ENCODE peak calls at places on chromosomes 3 and 15, in five cellular contexts. One of them, this sample, is unnamed.

GRCh38 chr15:74406992-74407705 is 26.6 kb downstream of the SEMA7A start:
- DNase-seq in A549: peak
- DNase-seq in GM12878: no peak
- DNase-seq in K562: no peak
- DNase-seq in HepG2: peak
- DNase-seq in this sample: peak

GRCh38 chr3:155079795-155080546 is at the start of gene MME:
- DNase-seq in A549: no peak
- DNase-seq in GM12878: no peak
- DNase-seq in K562: peak
- DNase-seq in HepG2: no peak
- DNase-seq in this sample: peak

GRCh38 chr3:33886015-33886414 is 87.6 kb downstream of the PDCD6IP start:
- DNase-seq in A549: no peak
- DNase-seq in GM12878: no peak
- DNase-seq in K562: no peak
- DNase-seq in HepG2: no peak
- DNase-seq in this sample: no peak

GRCh38 chr3:45468326-45468725 is 80.0 kb downstream of the LARS2 start:
- DNase-seq in A549: no peak
- DNase-seq in GM12878: no peak
- DNase-seq in K562: peak
- DNase-seq in HepG2: no peak
- DNase-seq in this sample: no peak

GRCh38 chr3:77025476-77025875 is 14.4 kb upstream of the ROBO2 start:
- DNase-seq in A549: no peak
- DNase-seq in GM12878: no peak
- DNase-seq in K562: no peak
- DNase-seq in HepG2: no peak
- DNase-seq in this sample: peak

GRCh38 chr3:49609815-49610214 is 55.5 kb downstream of the BSN start:
- DNase-seq in A549: no peak
- DNase-seq in GM12878: no peak
- DNase-seq in K562: no peak
- DNase-seq in HepG2: no peak
- DNase-seq in this sample: no peak

GRCh38 chr3:110773413-110773954 is 298.1 kb upstream of the NECTIN3 start:
- DNase-seq in A549: peak
- DNase-seq in GM12878: no peak
- DNase-seq in K562: no peak
- DNase-seq in HepG2: peak
- DNase-seq in this sample: no peak

GRCh38 chr3:143307613-143308183 is 188.1 kb downstream of the CHST2 start:
- DNase-seq in A549: peak
- DNase-seq in GM12878: peak
- DNase-seq in K562: peak
- DNase-seq in HepG2: no peak
- DNase-seq in this sample: no peak

GRCh38 chr3:24496529-24497482 is 2.2 kb upstream of the THRB start:
- DNase-seq in A549: peak
- DNase-seq in GM12878: no peak
- DNase-seq in K562: peak
- DNase-seq in HepG2: peak
- DNase-seq in this sample: peak

DNA sequence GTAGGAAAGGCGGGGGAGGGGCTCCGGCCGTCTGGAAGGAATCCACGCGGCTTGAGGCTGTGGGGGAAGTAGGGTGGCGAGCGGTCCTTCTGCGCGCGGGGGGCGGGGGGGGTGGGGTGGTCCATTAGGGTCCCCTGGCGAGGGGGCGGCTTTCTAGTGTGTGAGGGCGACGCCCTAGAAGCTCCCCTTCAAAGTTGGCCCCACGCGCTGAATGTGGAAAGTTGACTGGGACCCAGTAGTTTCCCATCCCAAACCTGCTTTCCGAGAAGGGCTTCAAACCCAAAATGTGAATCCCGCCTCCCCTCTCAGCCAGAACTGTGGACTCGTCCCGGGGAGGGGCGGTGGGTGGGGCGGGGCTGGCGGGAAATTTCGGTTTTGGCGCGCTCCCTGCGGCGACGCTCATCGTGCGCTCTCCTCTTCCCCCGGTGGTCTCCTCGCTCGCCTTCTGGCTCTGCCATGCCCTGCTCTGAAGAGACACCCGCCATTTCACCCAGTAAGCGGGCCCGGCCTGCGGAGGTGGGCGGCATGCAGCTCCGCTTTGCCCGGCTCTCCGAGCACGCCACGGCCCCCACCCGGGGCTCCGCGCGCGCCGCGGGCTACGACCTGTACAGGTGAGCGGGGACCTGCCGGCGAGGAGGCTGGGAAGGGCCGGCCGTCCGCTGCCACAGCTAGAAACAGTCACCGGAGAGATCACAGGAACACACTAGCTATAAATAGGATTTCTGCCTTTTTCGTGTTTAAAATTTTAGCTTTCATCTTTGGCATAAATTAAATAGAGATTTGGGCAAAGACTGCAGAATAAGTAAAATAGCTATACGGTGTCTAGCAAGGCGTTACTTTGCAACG is 790 bp downstream of the DUT start:
- DNase-seq in A549: peak
- DNase-seq in GM12878: no peak
- DNase-seq in K562: peak
- DNase-seq in HepG2: peak
- DNase-seq in this sample: peak
- TF ChIP-seq JUNB in A549: no peak
- TF ChIP-seq JUNB in GM12878: no peak
- TF ChIP-seq JUNB in K562: no peak
- TF ChIP-seq JUNB in HepG2: no peak
- TF ChIP-seq JUNB in this sample: no peak

DNA sequence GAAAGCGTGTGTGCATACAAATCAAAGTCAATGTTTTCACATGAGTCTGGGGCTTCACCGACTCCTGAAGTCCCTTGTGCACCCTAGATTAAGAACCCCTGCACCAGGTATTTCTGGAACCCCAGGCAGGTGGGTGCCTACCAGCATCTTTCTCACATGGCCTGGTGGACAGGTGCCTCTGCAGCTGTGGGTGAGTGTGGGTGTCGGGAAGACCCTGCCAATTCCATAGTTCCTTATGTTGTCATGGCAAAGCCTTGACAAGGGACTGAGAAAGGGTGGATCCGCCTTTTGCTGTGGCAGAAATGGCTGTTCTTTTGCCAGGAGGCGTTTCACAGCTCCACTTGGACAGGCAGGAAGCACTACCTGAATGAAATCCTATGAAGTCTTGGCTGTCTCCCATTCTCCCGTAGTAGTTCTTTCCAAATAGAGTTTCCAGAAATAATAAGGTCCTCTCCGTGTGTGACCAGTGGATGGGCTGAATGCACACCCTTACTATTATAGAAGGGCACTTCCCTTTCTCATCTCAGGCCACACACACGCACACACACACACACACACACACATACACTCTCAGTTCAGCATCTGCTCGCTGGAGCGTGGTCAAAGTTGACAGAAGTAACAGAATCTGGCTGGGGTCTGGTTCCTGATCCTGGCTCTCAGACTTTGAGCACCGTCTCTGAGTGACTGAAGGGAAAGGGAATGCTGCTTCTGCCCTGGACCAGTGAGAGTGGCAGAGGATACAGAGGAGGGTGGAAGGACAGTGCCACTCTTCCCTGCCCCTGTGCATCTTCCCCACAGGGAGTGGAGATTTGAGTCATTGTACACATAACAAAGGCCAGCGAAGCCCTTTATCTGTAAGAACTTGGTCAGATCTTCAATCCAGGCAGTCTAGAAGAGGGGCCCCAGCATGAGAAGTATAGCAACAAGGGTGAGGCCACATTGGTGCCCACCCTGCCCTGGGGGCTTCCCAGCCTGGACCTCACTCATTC is 38.7 kb downstream of the PDIA5 start:
- DNase-seq in A549: no peak
- DNase-seq in GM12878: peak
- DNase-seq in K562: no peak
- DNase-seq in HepG2: no peak
- DNase-seq in this sample: no peak
- TF ChIP-seq JUNB in A549: no peak
- TF ChIP-seq JUNB in GM12878: peak
- TF ChIP-seq JUNB in K562: no peak
- TF ChIP-seq JUNB in HepG2: no peak
- TF ChIP-seq JUNB in this sample: no peak

GRCh38 chr3:102354818-102355515 is 79.8 kb upstream of the ZPLD1 start:
- DNase-seq in A549: peak
- DNase-seq in GM12878: no peak
- DNase-seq in K562: peak
- DNase-seq in HepG2: no peak
- DNase-seq in this sample: no peak

GRCh38 chr3:102348904-102349303 is 85.9 kb upstream of the ZPLD1 start:
- DNase-seq in A549: no peak
- DNase-seq in GM12878: no peak
- DNase-seq in K562: no peak
- DNase-seq in HepG2: no peak
- DNase-seq in this sample: no peak

GRCh38 chr3:102353804-102354203 is 81.0 kb upstream of the ZPLD1 start:
- DNase-seq in A549: no peak
- DNase-seq in GM12878: no peak
- DNase-seq in K562: no peak
- DNase-seq in HepG2: no peak
- DNase-seq in this sample: no peak

GRCh38 chr3:102356506-102356905 is 78.3 kb upstream of the ZPLD1 start:
- DNase-seq in A549: no peak
- DNase-seq in GM12878: no peak
- DNase-seq in K562: no peak
- DNase-seq in HepG2: no peak
- DNase-seq in this sample: no peak

DNA sequence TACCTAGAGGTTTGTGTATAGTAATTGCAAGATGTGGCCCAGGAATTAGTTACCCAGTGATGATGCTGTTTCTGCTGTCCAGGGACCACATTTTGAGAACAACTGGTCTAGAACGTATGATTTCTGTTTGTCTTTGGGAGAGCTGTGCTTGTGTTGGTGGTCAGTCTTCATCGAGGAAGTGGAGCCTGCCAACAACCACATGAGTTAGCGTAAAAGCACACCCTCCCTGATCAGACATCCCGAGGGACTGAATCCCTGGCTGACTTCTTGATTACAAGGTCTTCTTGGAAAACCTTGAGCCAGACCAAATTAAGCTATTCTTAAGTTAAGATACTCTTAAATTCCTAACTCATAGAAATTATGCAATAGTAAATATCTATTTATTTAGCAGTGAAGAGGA is 81.7 kb upstream of the ZPLD1 start:
- DNase-seq in A549: no peak
- DNase-seq in GM12878: no peak
- DNase-seq in K562: no peak
- DNase-seq in HepG2: no peak
- DNase-seq in this sample: no peak
- TF ChIP-seq JUNB in A549: no peak
- TF ChIP-seq JUNB in GM12878: no peak
- TF ChIP-seq JUNB in K562: no peak
- TF ChIP-seq JUNB in HepG2: no peak
- TF ChIP-seq JUNB in this sample: no peak

GRCh38 chr15:22941179-22941578 is 39.0 kb downstream of the CYFIP1 start:
- DNase-seq in A549: no peak
- DNase-seq in GM12878: no peak
- DNase-seq in K562: no peak
- DNase-seq in HepG2: no peak
- DNase-seq in this sample: no peak

GRCh38 chr15:22936577-22937472 is 43.3 kb downstream of the CYFIP1 start:
- DNase-seq in A549: no peak
- DNase-seq in GM12878: peak
- DNase-seq in K562: no peak
- DNase-seq in HepG2: no peak
- DNase-seq in this sample: no peak

GRCh38 chr15:22939051-22939450 is 41.1 kb downstream of the CYFIP1 start:
- DNase-seq in A549: no peak
- DNase-seq in GM12878: no peak
- DNase-seq in K562: no peak
- DNase-seq in HepG2: no peak
- DNase-seq in this sample: no peak

GRCh38 chr15:22942306-22942855 is 37.8 kb downstream of the CYFIP1 start:
- DNase-seq in A549: no peak
- DNase-seq in GM12878: no peak
- DNase-seq in K562: no peak
- DNase-seq in HepG2: no peak
- DNase-seq in this sample: no peak

DNA sequence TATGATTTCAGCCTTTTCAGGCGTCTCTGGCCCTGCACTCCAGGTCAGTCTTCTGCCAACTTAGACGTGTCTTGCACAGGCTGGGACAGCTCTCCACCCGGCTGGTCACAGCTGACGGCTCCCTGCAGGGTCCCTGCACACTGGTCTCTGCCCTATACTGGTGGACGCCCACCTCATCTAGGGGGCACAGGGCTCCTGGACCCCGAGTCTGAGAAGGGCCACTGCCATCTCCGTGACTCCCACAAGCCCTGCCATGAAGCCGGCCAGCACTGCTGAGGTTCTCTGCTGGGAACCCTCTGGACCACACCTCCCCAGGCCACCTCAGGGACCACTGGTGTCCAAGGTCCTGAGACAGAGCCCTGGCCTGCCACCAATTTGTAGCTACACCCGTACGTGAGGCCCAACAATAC is 40.5 kb downstream of the CYFIP1 start:
- DNase-seq in A549: no peak
- DNase-seq in GM12878: no peak
- DNase-seq in K562: no peak
- DNase-seq in HepG2: no peak
- DNase-seq in this sample: no peak
- TF ChIP-seq JUNB in A549: no peak
- TF ChIP-seq JUNB in GM12878: no peak
- TF ChIP-seq JUNB in K562: no peak
- TF ChIP-seq JUNB in HepG2: no peak
- TF ChIP-seq JUNB in this sample: no peak

This sample was measured in GM23338.